ENCODE peak calls at places on chromosomes 7 and 10, in five cellular contexts. P is Panc1, W is endothelial cell of umbilical vein, D is H1, U is HCT116. O is an unnamed sample. For H3K27me3, the result is how much of the 10 kb centered on the place peaks cover.

GRCh38 chr7:51186531-51186930 is 130.1 kb downstream of the COBL start:
- DNase-seq in P (no peak), W (no peak), D (no peak), U (no peak), O (peak)

GRCh38 chr7:389911-390601 is 100.1 kb downstream of the FOXL3 start:
- DNase-seq in P (no peak), W (no peak), D (no peak), U (no peak), O (no peak)

GRCh38 chr7:30252885-30253795 is 31.3 kb upstream of the ZNRF2 start:
- DNase-seq in P (no peak), W (peak), D (no peak), U (no peak), O (peak)

GRCh38 chr10:69048103-69048502 is 39.8 kb upstream of the SRGN start:
- DNase-seq in P (no peak), W (no peak), D (no peak), U (no peak), O (no peak)

GRCh38 chr7:13560441-13560840 is 429.0 kb downstream of the ETV1 start:
- DNase-seq in P (no peak), W (no peak), D (no peak), U (no peak), O (no peak)

GRCh38 chr7:98075801-98076200 is 30.9 kb upstream of the LMTK2 start:
- DNase-seq in P (no peak), W (no peak), D (no peak), U (no peak), O (no peak)

GRCh38 chr7:134048166-134048565 is 79.0 kb upstream of the LRGUK start:
- DNase-seq in P (no peak), W (no peak), D (no peak), U (no peak), O (no peak)

GRCh38 chr7:97871659-97872024 is 566 bp downstream of the ASNS start:
- DNase-seq in P (no peak), W (no peak), D (no peak), U (no peak), O (peak)

GRCh38 chr10:35563266-35563891 is 41.8 kb upstream of the GJD4 start:
- DNase-seq in P (peak), W (peak), D (peak), U (peak), O (peak)

GRCh38 chr7:134907000-134907399 is 79.3 kb upstream of the AGBL3 start:
- DNase-seq in P (no peak), W (no peak), D (no peak), U (no peak), O (no peak)

GRCh38 chr7:17405786-17406185 is 107.3 kb downstream of the AHR start:
- DNase-seq in P (peak), W (peak), D (no peak), U (peak), O (no peak)

GRCh38 chr10:50469778-50470193 is 154.0 kb downstream of the SGMS1 start:
- DNase-seq in P (no peak), W (no peak), D (no peak), U (no peak), O (no peak)

GRCh38 chr10:102342462-102342861 is 53.0 kb upstream of the NFKB2 start:
- DNase-seq in P (no peak), W (peak), D (peak), U (no peak), O (no peak)

GRCh38 chr10:110032801-110033723 is 25.3 kb downstream of the ADD3 start:
- DNase-seq in P (no peak), W (peak), D (no peak), U (no peak), O (peak)

GRCh38 chr10:60810437-60811182 is 32.3 kb downstream of the CDK1 start:
- DNase-seq in P (no peak), W (peak), D (no peak), U (no peak), O (peak)

GRCh38 chr7:71942115-71942514 is 470.0 kb downstream of the CALN1 start:
- DNase-seq in P (no peak), W (no peak), D (no peak), U (no peak), O (no peak)

GRCh38 chr7:149422914-149423285 is 38.0 kb downstream of the ZNF777 start:
- DNase-seq in P (no peak), W (peak), D (peak), U (no peak), O (no peak)

GRCh38 chr10:103554488-103555320 is 61.2 kb downstream of the NEURL1 start:
- DNase-seq in P (no peak), W (peak), D (peak), U (no peak), O (peak)

GRCh38 chr7:129311429-129311828 is 86.6 kb downstream of the AHCYL2 start:
- DNase-seq in P (no peak), W (no peak), D (no peak), U (no peak), O (no peak)

GRCh38 chr7:4650471-4651047 is 31.5 kb upstream of the FOXK1 start:
- DNase-seq in P (no peak), W (no peak), D (peak), U (no peak), O (no peak)

GRCh38 chr7:46363688-46364087 is 442.6 kb upstream of the IGFBP3 start:
- DNase-seq in P (no peak), W (no peak), D (no peak), U (no peak), O (no peak)

DNA sequence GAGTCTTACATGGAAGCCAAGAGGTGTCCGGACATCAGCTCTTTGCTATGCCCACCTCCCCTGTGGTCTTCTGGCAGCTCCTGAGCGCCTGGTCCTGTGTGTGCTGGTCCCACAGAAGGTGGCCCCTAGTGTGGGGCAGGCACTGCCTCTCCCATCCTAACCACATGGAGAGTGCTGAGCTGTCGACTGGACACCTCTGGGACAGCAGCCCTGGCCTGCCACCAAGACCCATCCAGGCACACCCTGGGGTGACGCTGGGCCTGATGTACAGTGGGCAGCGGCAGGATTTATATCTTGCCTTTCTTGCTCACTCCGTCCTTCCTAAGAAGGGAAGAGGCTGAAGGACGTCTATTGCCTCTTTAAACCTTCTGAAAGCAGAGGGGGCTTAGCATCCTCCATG is 98.7 kb downstream of the EBF3 start:
- DNase-seq in P (no peak), W (no peak), D (no peak), U (no peak), O (no peak)
- H3K27me3 ChIP-seq in P (under half), W (under half), D (under half), U (under half), O (under half)

DNA sequence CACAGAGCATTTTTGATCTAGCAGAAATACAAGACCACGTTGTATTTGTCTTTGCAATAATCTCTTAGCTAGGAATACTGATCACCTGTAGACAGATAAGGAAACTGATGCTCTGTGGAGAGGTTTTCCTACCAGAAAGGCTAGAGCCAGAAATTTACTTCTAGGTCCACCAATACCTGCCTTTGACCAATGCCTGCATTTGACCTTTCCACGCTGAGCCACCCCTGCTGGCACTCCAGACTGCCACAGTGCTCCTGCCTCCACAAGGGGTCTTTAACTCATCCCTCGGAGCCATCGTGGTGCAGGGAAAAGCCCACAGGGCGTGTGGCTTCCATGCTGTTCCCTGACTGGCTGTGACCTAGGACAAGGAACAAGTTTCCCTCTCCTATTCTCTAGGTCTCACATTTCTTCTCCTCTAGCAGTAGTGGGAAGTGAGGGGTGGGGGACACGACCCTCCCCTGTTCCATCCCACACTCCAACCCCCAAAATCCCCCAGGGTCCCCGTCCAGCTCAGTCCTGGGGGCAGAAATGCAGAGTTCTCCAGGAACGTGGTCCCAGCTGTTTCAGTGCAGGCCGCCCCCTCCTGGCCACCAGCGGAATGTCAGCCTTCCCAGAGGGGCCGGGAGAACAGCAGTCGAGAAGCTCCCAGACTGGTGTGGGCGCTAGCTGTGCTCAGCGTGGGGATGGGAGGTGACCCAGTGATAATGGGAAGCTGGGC is 1.4 kb upstream of the ELN start:
- DNase-seq in P (peak), W (peak), D (peak), U (peak), O (peak)
- H3K27ac ChIP-seq in P (no peak), W (no peak), D (no peak), U (no peak), O (peak)

DNA sequence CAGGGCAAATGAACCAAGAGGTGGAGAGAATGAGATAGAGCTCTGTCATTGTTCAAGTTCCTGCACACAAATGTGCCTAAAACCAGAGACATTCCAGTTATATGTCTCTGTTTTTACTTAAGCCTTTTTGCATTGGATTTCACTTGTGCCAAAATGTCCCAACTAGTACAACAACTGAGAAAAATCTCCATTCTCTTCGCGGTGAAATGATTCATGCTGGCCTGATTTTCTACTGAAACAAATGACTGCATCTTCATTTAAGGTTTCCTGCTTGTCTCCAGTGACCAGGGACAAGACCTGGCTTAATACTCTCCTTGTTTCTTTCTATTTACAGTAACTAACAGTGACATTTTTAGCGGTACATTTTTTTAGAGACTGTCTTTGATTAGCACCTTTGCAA is 714.9 kb downstream of the KCNMA1 start:
- DNase-seq in P (no peak), W (no peak), D (no peak), U (no peak), O (no peak)
- TF ChIP-seq POLR2AphosphoS5 in P (no peak), W (no peak), D (no peak), U (no peak), O (no peak)

GRCh38 chr10:101060036-101060950 is 1.5 kb upstream of the KAZALD1 start:
- DNase-seq in P (peak), W (peak), D (peak), U (peak), O (peak)
- H3K27me3 ChIP-seq in P (under half), W (under half), D (under half), U (under half), O (under half)

GRCh38 chr7:6151994-6152735 is 120.3 kb downstream of the CYTH3 start:
- DNase-seq in P (no peak), W (no peak), D (no peak), U (no peak), O (no peak)
- H3K27ac ChIP-seq in P (no peak), W (no peak), D (no peak), U (no peak), O (no peak)

GRCh38 chr7:159015081-159015893 is 129.4 kb downstream of the VIPR2 start:
- DNase-seq in P (no peak), W (no peak), D (no peak), U (no peak), O (peak)
- TF ChIP-seq POLR2AphosphoS5 in P (no peak), W (no peak), D (no peak), U (no peak), O (peak)

O was measured in prostate gland.